ENCODE peak calls at places on chromosomes 11 and 22, in six cellular contexts. V is heart right ventricle, X is neural crest cell, G is heart left ventricle, J is AG09319, E is RWPE1. L is an unnamed sample.

GRCh38 chr22:40220316-40221054 is 42.8 kb downstream of the TNRC6B start:
- DNase-seq in V (no peak), X (no peak), G (no peak), J (no peak), E (peak; percentile 36), L (peak; percentile 6)

GRCh38 chr11:134349802-134350355 is 18.1 kb downstream of the GLB1L2 start:
- DNase-seq in V (no peak), X (no peak), G (no peak), J (no peak), E (no peak), L (no peak)

GRCh38 chr11:66870131-66870530 is 13.3 kb downstream of the LRFN4 start:
- DNase-seq in V (no peak), X (no peak), G (no peak), J (no peak), E (no peak), L (no peak)

GRCh38 chr11:11463397-11463796 is 110.3 kb upstream of the CSNK2A3 start:
- DNase-seq in V (no peak), X (peak; percentile 5), G (no peak), J (no peak), E (no peak), L (no peak)

GRCh38 chr11:90476442-90477007 is 253.7 kb upstream of the CHORDC1 start:
- DNase-seq in V (no peak), X (peak; percentile 8), G (no peak), J (no peak), E (peak; percentile 20), L (no peak)

GRCh38 chr11:123203934-123204333 is 8.9 kb upstream of the CLMP start:
- DNase-seq in V (no peak), X (no peak), G (no peak), J (no peak), E (no peak), L (no peak)

GRCh38 chr22:50656122-50657070 is 16.2 kb upstream of the SHANK3 start:
- DNase-seq in V (peak; percentile 30), X (no peak), G (no peak), J (no peak), E (peak; percentile 13), L (peak; percentile 39)

GRCh38 chr11:57638005-57638760 is 11.5 kb downstream of the YPEL4 start:
- DNase-seq in V (peak; percentile 54), X (peak; percentile 72), G (peak; percentile 78), J (peak; percentile 49), E (peak; percentile 98), L (peak; percentile 84)

GRCh38 chr11:29184939-29185890 is 831.6 kb downstream of the KCNA4 start:
- DNase-seq in V (no peak), X (no peak), G (no peak), J (peak; percentile 67), E (no peak), L (no peak)

DNA sequence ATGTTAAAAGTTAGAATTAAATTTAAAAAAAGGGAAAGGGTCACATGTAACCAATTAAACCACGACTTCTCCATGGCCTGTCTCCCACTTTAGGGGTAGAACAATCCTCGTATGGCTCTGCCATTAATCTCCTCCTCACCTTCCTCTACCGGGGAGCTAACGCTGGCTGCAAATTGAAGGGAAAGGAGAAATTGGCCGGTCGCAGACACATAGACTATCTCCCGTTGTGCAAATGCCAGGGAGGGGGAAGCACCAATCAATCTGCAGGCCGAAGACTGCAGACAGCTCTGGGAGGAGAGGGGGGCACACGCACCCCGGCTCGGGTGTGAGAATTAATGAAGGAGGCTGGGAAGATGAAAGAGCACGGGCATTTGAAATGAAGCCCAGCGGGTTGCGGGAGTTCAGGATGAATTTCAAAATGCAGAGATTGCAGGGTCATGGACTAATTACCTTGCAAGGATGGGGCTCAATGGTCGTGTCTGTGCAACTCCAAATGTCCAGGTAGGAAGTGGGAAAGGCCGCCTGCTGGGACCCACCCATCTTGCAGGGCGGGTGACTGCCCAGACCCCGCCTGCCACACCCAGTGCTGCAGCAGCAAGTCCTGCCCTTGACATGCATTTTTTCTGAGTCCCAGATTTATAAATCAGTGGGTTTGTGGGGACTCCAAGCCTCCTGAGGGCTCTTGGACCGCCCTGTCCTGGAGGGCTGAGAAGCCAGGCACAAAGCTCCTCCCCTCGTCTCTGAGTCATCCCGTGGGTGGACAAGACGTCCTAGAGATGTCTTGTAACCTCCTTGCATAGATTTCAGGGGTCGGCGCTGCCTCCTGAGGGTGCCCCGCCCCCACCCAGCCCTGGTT is 534.2 kb downstream of the TBC1D22A start:
- DNase-seq in V (no peak), X (no peak), G (peak; percentile 20), J (no peak), E (no peak), L (peak; percentile 54)
- TF ChIP-seq CTCF in V (no peak), X (no peak), G (no peak), J (no peak), E (no peak), L (no peak)

DNA sequence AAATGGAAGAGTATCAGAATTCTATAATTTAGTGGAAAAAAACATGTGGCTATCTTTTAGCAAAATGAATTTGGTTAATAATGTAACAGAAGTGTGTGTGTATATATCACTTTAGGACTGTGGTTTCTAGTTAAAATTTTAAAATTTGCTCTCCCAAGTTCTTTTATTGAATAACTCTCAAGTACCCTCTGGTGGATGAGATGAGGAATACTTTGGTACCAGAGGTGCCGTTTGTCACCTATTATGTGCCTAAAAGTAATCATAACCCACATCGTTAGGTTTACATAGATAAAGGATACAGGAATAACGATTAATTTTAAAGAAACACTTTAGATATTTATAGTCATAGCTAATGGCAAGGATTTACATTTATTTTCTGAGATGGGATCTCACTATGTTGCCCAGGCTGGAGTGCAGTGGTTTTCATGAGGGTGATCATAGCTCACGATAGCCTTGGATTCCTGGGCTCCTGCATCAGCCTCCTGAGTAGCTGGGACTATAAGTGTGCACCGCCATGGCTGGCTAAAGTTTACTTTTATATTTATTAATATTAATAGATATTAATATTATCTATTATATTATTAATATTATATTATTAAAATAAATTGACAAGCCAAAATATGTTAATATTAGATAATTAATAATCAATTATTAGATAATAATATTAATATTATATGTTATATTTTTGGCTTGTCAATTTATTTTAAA is 66.7 kb upstream of the CAPRIN1 start:
- DNase-seq in V (no peak), X (no peak), G (no peak), J (no peak), E (no peak), L (no peak)
- TF ChIP-seq CTCF in V (peak; percentile 8), X (peak; percentile 27), G (no peak), J (no peak), E (no peak), L (peak; percentile 42)

DNA sequence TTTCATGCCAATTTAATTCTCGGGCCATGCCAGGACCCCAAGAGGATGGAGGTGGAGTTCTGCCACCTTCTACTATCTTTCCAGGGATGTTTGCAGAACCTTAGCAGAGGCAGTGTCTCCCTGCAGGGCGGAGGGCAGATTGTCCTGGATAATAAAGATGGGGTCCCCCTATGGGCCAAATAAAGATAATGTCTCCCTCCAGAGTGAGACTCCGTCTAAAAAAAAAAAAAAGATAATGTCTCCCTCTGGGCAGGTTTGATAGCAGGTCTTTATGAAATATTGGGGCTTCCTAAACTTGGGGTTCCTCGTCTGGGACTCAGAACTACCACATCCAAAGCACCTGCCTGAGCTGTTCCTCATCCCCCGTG is 27.2 kb upstream of the SYT8 start:
- DNase-seq in V (no peak), X (no peak), G (no peak), J (no peak), E (no peak), L (no peak)
- TF ChIP-seq CTCF in V (no peak), X (peak; percentile 25), G (no peak), J (no peak), E (no peak), L (peak; percentile 38)

DNA sequence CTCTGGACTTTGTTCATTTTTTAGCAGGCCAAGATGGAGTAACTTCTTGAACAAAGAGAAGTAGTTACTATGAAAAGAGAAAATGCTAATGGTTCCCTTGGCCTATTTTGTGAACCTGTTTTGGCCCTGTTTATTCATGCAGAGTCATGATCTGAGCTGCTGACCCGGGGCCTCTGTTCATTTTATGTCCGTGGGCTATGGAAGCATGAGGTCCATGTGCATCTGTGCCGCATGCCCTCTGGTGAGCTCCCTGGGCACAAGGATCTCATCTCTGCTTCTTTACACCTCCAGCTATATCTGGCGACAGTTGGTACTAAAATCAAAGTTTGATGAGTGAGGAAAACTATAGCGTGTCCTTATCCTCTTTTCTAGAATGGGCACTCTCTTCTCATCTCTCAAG is 1.0 kb downstream of the PIWIL4 start:
- DNase-seq in V (no peak), X (no peak), G (no peak), J (no peak), E (no peak), L (no peak)
- TF ChIP-seq CTCF in V (no peak), X (no peak), G (no peak), J (no peak), E (no peak), L (no peak)

GRCh38 chr22:29156507-29156906 is 49.2 kb upstream of the EMID1 start:
- DNase-seq in V (no peak), X (no peak), G (no peak), J (no peak), E (no peak), L (no peak)
- TF ChIP-seq CTCF in V (no peak), X (no peak), G (no peak), J (peak; percentile 12), E (no peak), L (no peak)

GRCh38 chr22:33919591-33920501 is at the start of gene LARGE1:
- DNase-seq in V (peak; percentile 54), X (peak; percentile 34), G (peak; percentile 72), J (no peak), E (no peak), L (peak; percentile 73)
- TF ChIP-seq CTCF in V (no peak), X (no peak), G (no peak), J (no peak), E (no peak), L (no peak)

DNA sequence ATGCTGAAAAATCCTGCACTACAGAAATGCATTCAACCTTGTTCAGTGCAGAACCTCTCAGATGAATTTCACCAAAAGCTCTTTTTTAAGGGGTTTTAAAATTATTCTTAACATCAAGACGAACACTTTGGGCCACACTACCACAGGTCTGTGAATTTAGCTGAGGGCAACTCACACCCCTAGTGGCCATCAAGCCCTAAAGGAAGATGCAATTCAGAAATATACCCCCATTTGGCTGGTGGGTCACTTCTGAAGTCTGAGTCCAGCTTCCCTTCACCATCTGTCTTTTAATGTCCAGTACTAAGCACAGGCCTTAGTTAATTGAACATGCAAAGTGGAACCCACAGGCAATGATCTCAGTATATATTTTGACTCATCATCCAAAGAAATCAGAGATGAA is 50.5 kb downstream of the FAM76B start:
- DNase-seq in V (no peak), X (no peak), G (no peak), J (no peak), E (no peak), L (no peak)
- TF ChIP-seq CTCF in V (no peak), X (no peak), G (no peak), J (no peak), E (no peak), L (peak; percentile 43)

GRCh38 chr22:29813563-29813962 is 24.5 kb downstream of the ASCC2 start:
- DNase-seq in V (no peak), X (no peak), G (no peak), J (no peak), E (peak; percentile 30), L (no peak)
- TF ChIP-seq CTCF in V (no peak), X (peak; percentile 12), G (no peak), J (no peak), E (no peak), L (peak; percentile 30)